ENCODE peak calls at places on chromosomes 16 and 17, in four cellular contexts. Y is endothelial cell of umbilical vein, F is K562, D is HCT116. M is an unnamed sample.

GRCh38 chr17:79174905-79175856 is 100.6 kb downstream of the ENGASE start:
- DNase-seq in Y (no peak), D (no peak), F (no peak), M (no peak)

GRCh38 chr16:50502616-50503000 is 45.6 kb upstream of the NKD1 start:
- DNase-seq in Y (no peak), D (no peak), F (no peak), M (no peak)

GRCh38 chr16:46768809-46769208 is 20.7 kb upstream of the MYLK3 start:
- DNase-seq in D (no peak), F (no peak), Y (no peak), M (no peak)

GRCh38 chr16:77540656-77541055 is 105.8 kb upstream of the ADAMTS18 start:
- DNase-seq in Y (peak), D (no peak), F (no peak), M (no peak)

GRCh38 chr16:86432691-86433090 is 77.6 kb upstream of the FOXF1 start:
- DNase-seq in D (no peak), F (no peak), Y (no peak), M (no peak)

GRCh38 chr17:41116292-41116691 is 1.9 kb downstream of the KRTAP4-11 start:
- DNase-seq in F (no peak), Y (no peak), D (no peak), M (peak)

GRCh38 chr16:35741546-35741945 is 2282.1 kb downstream of the TP53TG3F start:
- DNase-seq in D (no peak), Y (no peak), F (no peak), M (no peak)

GRCh38 chr17:55383771-55384679 is 37.6 kb downstream of the MMD start:
- DNase-seq in D (no peak), F (no peak), Y (no peak), M (no peak)

GRCh38 chr17:81403040-81403467 is 7.8 kb downstream of the BAHCC1 start:
- DNase-seq in D (no peak), F (no peak), Y (no peak), M (no peak)

GRCh38 chr17:81401727-81402529 is 6.7 kb downstream of the BAHCC1 start:
- DNase-seq in F (peak), D (no peak), Y (peak), M (no peak)

GRCh38 chr17:81400939-81401726 is 5.9 kb downstream of the BAHCC1 start:
- DNase-seq in Y (no peak), F (no peak), D (no peak), M (no peak)

GRCh38 chr17:81403671-81404534 is 8.6 kb downstream of the BAHCC1 start:
- DNase-seq in D (no peak), F (no peak), Y (no peak), M (no peak)

GRCh38 chr17:81402530-81402941 is 7.3 kb downstream of the BAHCC1 start:
- DNase-seq in Y (no peak), D (no peak), F (no peak), M (no peak)
- H3K27ac ChIP-seq in Y (no peak), D (peak), F (peak), M (peak)

DNA sequence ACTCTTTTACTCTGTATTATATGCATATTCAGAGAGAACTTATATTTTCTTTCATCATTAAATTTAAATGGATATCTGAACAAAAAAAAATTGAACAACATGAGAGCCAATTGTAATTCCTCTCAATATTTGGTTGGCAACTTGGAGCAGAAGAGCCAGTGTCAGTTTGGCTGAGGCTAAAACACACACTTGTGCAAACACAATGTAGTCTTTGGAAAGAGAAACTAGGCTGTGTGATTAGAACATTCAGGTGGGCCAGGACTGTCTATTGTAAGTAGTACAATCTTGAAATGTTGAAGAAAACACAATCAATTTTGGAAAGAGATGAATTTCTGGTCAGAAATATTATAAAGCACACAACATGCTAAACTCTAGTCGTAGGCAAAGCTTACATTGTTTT is 17.0 kb downstream of the DCAF7 start:
- DNase-seq in F (no peak), Y (no peak), D (no peak), M (no peak)
- H3K9ac ChIP-seq in F (no peak), Y (no peak), D (no peak), M (no peak)

DNA sequence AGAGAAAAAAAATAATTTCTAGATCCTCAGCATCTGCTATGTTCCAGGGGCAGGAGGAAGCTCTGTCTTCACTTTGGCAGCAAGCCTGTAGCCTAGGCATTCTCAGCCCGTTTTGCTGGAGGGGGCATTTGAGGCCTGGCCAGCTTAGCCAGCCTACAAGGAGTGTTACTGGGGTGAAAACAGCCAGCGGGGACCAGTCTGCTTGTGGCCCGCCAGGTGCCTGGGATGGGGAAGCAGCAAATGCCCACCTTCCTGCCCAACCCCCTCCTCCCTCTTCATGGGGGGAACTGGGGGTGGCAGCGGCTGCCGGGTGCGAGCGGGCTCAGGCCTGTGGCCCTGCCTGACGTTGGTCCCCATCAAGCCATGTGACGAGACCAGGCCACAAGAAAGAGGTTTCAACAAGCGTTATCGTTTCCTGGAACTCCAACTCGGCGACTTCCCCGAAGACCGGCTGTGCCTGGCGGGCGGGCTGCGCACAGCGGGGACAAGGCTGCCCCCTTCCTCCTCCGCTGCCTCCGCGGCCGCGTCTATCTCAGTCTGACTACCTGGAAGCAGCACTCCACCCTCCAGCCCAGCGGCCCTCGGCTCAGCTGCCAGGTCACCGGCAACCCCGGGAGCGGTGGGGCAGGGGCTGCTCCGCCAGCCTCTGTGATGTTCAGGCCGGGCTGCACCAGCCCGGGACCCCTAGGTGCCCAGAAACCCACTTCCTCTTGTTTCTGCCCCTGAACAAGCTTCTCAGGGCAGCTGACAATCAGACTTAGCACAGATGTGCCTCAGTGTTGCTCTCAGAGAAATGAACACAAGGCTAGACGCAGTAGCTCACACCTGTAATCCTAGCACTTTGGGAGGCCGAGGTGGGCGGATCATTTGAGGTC is 22.9 kb downstream of the SOCS1 start:
- DNase-seq in D (no peak), Y (no peak), F (peak), M (no peak)
- TF ChIP-seq POLR2AphosphoS5 in D (no peak), Y (no peak), F (no peak), M (no peak)

GRCh38 chr16:15900357-15900756 is 12.0 kb upstream of the CEP20 start:
- DNase-seq in D (no peak), F (no peak), Y (no peak), M (no peak)
- H3K27ac ChIP-seq in D (peak), F (no peak), Y (no peak), M (no peak)

GRCh38 chr17:56786989-56787482 is 46.7 kb downstream of the C17orf67 start:
- DNase-seq in Y (peak), F (no peak), D (peak), M (no peak)
- H3K9ac ChIP-seq in Y (no peak), F (no peak), D (peak), M (no peak)